ENCODE peak calls at places on chromosomes 16 and 17, in four cellular contexts. V is progenitor cell of endocrine pancreas; Z is stimulated activated CD8-positive, alpha-beta memory T cell treated with anti-CD3 and anti-CD28 coated beads, Interleukin-4, amount 100 ng/mL, for 1 hour; D is T-cell. U is an unnamed sample.

GRCh38 chr16:68898026-68898425 is 54.7 kb downstream of the TANGO6 start:
- DNase-seq in V (no peak), Z (no peak), D (no peak), U (no peak)

GRCh38 chr16:56789360-56789759 is 59.4 kb downstream of the NUP93 start:
- DNase-seq in V (no peak), Z (no peak), D (peak), U (no peak)

GRCh38 chr16:78684040-78684611 is 584.7 kb downstream of the WWOX start:
- DNase-seq in V (no peak), Z (no peak), D (no peak), U (peak)

GRCh38 chr17:63533433-63534077 is 10.4 kb downstream of the KCNH6 start:
- DNase-seq in V (no peak), Z (no peak), D (no peak), U (no peak)

GRCh38 chr16:57527610-57528360 is 8.6 kb downstream of the CCDC102A start:
- DNase-seq in V (no peak), Z (no peak), D (no peak), U (no peak)

GRCh38 chr16:19118938-19119431 is 5.2 kb downstream of the ITPRIPL2 start:
- DNase-seq in V (no peak), Z (no peak), D (no peak), U (peak)

GRCh38 chr16:88478115-88478514 is 25.0 kb downstream of the ZFPM1 start:
- DNase-seq in V (no peak), Z (no peak), D (peak), U (no peak)

GRCh38 chr16:50632927-50633800 is 47.9 kb downstream of the SNX20 start:
- DNase-seq in V (no peak), Z (no peak), D (no peak), U (no peak)

GRCh38 chr16:88921603-88921995 is 55.1 kb upstream of the PABPN1L start:
- DNase-seq in V (no peak), Z (no peak), D (no peak), U (peak)

GRCh38 chr16:83835972-83836566 is 28.3 kb downstream of the HSBP1 start:
- DNase-seq in V (no peak), Z (no peak), D (no peak), U (no peak)

GRCh38 chr17:76414334-76415295 is 30.2 kb downstream of the SPHK1 start:
- DNase-seq in V (no peak), Z (no peak), D (no peak), U (peak)

GRCh38 chr16:81876273-81876900 is 97.3 kb downstream of the PLCG2 start:
- DNase-seq in V (no peak), Z (no peak), D (no peak), U (no peak)

GRCh38 chr17:1908699-1909309 is 79.0 kb downstream of the RPA1 start:
- DNase-seq in V (peak), Z (no peak), D (no peak), U (peak)

GRCh38 chr17:75892556-75893224 is 4.1 kb downstream of the TRIM65 start:
- DNase-seq in V (no peak), Z (no peak), D (no peak), U (peak)

GRCh38 chr17:15447928-15448579 is 19.4 kb downstream of the CDRT4 start:
- DNase-seq in V (no peak), Z (no peak), D (no peak), U (no peak)

GRCh38 chr16:81424761-81425160 is 19.8 kb upstream of the CMIP start:
- DNase-seq in V (no peak), Z (no peak), D (no peak), U (peak)

GRCh38 chr16:2587891-2588565 is 50.2 kb downstream of the PDPK1 start:
- DNase-seq in V (no peak), Z (no peak), D (no peak), U (peak)

GRCh38 chr17:65409381-65409780 is 152.1 kb downstream of the AXIN2 start:
- DNase-seq in V (no peak), Z (no peak), D (no peak), U (no peak)

GRCh38 chr17:69874220-69874670 is 200.8 kb upstream of the KCNJ16 start:
- DNase-seq in V (no peak), Z (no peak), D (no peak), U (no peak)

GRCh38 chr17:32283745-32284207 is 18.1 kb downstream of the RHBDL3 start:
- DNase-seq in V (no peak), Z (no peak), D (no peak), U (no peak)

GRCh38 chr16:3461120-3461519 is 17.6 kb downstream of the NAA60 start:
- DNase-seq in V (no peak), Z (no peak), D (peak), U (no peak)

GRCh38 chr17:59349178-59349577 is 17.7 kb downstream of the YPEL2 start:
- DNase-seq in V (no peak), Z (no peak), D (no peak), U (no peak)

GRCh38 chr17:12605222-12605621 is 60.5 kb upstream of the MYOCD start:
- DNase-seq in V (no peak), Z (no peak), D (no peak), U (no peak)

GRCh38 chr16:59088401-59088800 is 354.3 kb upstream of the GOT2 start:
- DNase-seq in V (no peak), Z (no peak), D (no peak), U (no peak)

GRCh38 chr17:28811594-28812135 is 30.9 kb downstream of the FAM222B start:
- DNase-seq in V (no peak), Z (no peak), D (no peak), U (no peak)